ENCODE peak calls at places on chromosome 15, in nine cellular contexts. One of them, this sample, is unnamed.

GRCh38 chr15:37793851-37794250 is 140.6 kb upstream of the TMCO5A start:
- DNase-seq in uterus: no peak
- DNase-seq in Peyer's patch: no peak
- DNase-seq in kidney epithelial cell: no peak
- DNase-seq in GM12864: no peak
- DNase-seq in H1: no peak
- DNase-seq in lower leg skin: no peak
- DNase-seq in brain microvascular endothelial cell: no peak
- DNase-seq in NB4: peak; percentile 2
- DNase-seq in this sample: no peak

GRCh38 chr15:89413877-89414276 is 79.3 kb upstream of the POLG start:
- DNase-seq in uterus: no peak
- DNase-seq in Peyer's patch: no peak
- DNase-seq in kidney epithelial cell: no peak
- DNase-seq in GM12864: no peak
- DNase-seq in H1: no peak
- DNase-seq in lower leg skin: no peak
- DNase-seq in brain microvascular endothelial cell: no peak
- DNase-seq in NB4: no peak
- DNase-seq in this sample: no peak

GRCh38 chr15:26355671-26356070 is 417.2 kb downstream of the GABRB3 start:
- DNase-seq in uterus: no peak
- DNase-seq in Peyer's patch: no peak
- DNase-seq in kidney epithelial cell: no peak
- DNase-seq in GM12864: no peak
- DNase-seq in H1: no peak
- DNase-seq in lower leg skin: no peak
- DNase-seq in brain microvascular endothelial cell: no peak
- DNase-seq in NB4: no peak
- DNase-seq in this sample: no peak

GRCh38 chr15:52351206-52351907 is 55.8 kb upstream of the MYO5C start:
- DNase-seq in uterus: no peak
- DNase-seq in Peyer's patch: no peak
- DNase-seq in kidney epithelial cell: no peak
- DNase-seq in GM12864: no peak
- DNase-seq in H1: no peak
- DNase-seq in lower leg skin: peak; percentile 67
- DNase-seq in brain microvascular endothelial cell: no peak
- DNase-seq in NB4: peak; percentile 38
- DNase-seq in this sample: no peak

GRCh38 chr15:51299187-51300015 is 39.0 kb downstream of the CYP19A1 start:
- DNase-seq in uterus: no peak
- DNase-seq in Peyer's patch: no peak
- DNase-seq in kidney epithelial cell: no peak
- DNase-seq in GM12864: no peak
- DNase-seq in H1: no peak
- DNase-seq in lower leg skin: no peak
- DNase-seq in brain microvascular endothelial cell: no peak
- DNase-seq in NB4: no peak
- DNase-seq in this sample: no peak

GRCh38 chr15:60528530-60528929 is 49.6 kb upstream of the ICE2 start:
- DNase-seq in uterus: no peak
- DNase-seq in Peyer's patch: no peak
- DNase-seq in kidney epithelial cell: no peak
- DNase-seq in GM12864: no peak
- DNase-seq in H1: no peak
- DNase-seq in lower leg skin: no peak
- DNase-seq in brain microvascular endothelial cell: peak; percentile 5
- DNase-seq in NB4: no peak
- DNase-seq in this sample: no peak

GRCh38 chr15:52254331-52254730 is 41.3 kb downstream of the MYO5C start:
- DNase-seq in uterus: no peak
- DNase-seq in Peyer's patch: no peak
- DNase-seq in kidney epithelial cell: no peak
- DNase-seq in GM12864: no peak
- DNase-seq in H1: no peak
- DNase-seq in lower leg skin: no peak
- DNase-seq in brain microvascular endothelial cell: no peak
- DNase-seq in NB4: peak; percentile 36
- DNase-seq in this sample: no peak

GRCh38 chr15:101107625-101108457 is 144.0 kb downstream of the CHSY1 start:
- DNase-seq in uterus: no peak
- DNase-seq in Peyer's patch: no peak
- DNase-seq in kidney epithelial cell: no peak
- DNase-seq in GM12864: no peak
- DNase-seq in H1: no peak
- DNase-seq in lower leg skin: no peak
- DNase-seq in brain microvascular endothelial cell: no peak
- DNase-seq in NB4: no peak
- DNase-seq in this sample: no peak

GRCh38 chr15:71705151-71705550 is 105.2 kb upstream of the NR2E3 start:
- DNase-seq in uterus: no peak
- DNase-seq in Peyer's patch: no peak
- DNase-seq in kidney epithelial cell: no peak
- DNase-seq in GM12864: no peak
- DNase-seq in H1: no peak
- DNase-seq in lower leg skin: no peak
- DNase-seq in brain microvascular endothelial cell: no peak
- DNase-seq in NB4: no peak
- DNase-seq in this sample: no peak

GRCh38 chr15:69914960-69915359 is 182.8 kb downstream of the TLE3 start:
- DNase-seq in uterus: no peak
- DNase-seq in Peyer's patch: no peak
- DNase-seq in kidney epithelial cell: no peak
- DNase-seq in GM12864: no peak
- DNase-seq in H1: no peak
- DNase-seq in lower leg skin: no peak
- DNase-seq in brain microvascular endothelial cell: no peak
- DNase-seq in NB4: peak; percentile 88
- DNase-seq in this sample: no peak

GRCh38 chr15:67571643-67572415 is 29.3 kb downstream of the MAP2K5 start:
- DNase-seq in uterus: no peak
- DNase-seq in Peyer's patch: no peak
- DNase-seq in kidney epithelial cell: no peak
- DNase-seq in GM12864: no peak
- DNase-seq in H1: no peak
- DNase-seq in lower leg skin: no peak
- DNase-seq in brain microvascular endothelial cell: no peak
- DNase-seq in NB4: no peak
- DNase-seq in this sample: no peak

GRCh38 chr15:88309363-88309762 is 52.8 kb upstream of the NTRK3 start:
- DNase-seq in uterus: no peak
- DNase-seq in Peyer's patch: no peak
- DNase-seq in kidney epithelial cell: no peak
- DNase-seq in GM12864: no peak
- DNase-seq in H1: no peak
- DNase-seq in lower leg skin: no peak
- DNase-seq in brain microvascular endothelial cell: no peak
- DNase-seq in NB4: no peak
- DNase-seq in this sample: no peak

DNA sequence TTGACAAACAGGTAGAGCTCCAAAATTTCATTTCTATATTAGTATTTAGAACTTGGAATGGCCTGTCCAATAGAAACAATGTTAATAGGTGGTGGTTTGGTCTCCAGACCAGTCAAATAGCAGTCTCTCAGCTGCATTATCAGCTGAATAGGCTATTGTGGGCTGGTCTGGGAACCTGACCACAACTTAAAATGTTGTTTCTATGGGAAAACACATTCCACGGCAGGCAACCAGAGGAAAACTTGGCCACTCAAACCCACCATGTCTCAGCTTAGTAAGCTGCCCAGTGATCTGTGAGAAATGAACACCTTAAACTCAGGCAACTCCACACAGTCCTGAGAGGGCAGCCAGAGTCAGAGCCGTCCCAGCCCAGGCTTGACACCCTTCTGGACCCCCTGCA is 20.4 kb downstream of the FBN1 start:
- DNase-seq in uterus: no peak
- DNase-seq in Peyer's patch: no peak
- DNase-seq in kidney epithelial cell: peak; percentile 35
- DNase-seq in GM12864: no peak
- DNase-seq in H1: no peak
- DNase-seq in lower leg skin: no peak
- DNase-seq in brain microvascular endothelial cell: no peak
- DNase-seq in NB4: no peak
- DNase-seq in this sample: no peak
- H3K4me3 ChIP-seq in uterus: no peak overlapping the region
- H3K4me3 ChIP-seq in Peyer's patch: no peak overlapping the region
- H3K4me3 ChIP-seq in kidney epithelial cell: no peak overlapping the region
- H3K4me3 ChIP-seq in GM12864: no peak overlapping the region
- H3K4me3 ChIP-seq in H1: no peak overlapping the region
- H3K4me3 ChIP-seq in lower leg skin: no peak overlapping the region
- H3K4me3 ChIP-seq in brain microvascular endothelial cell: no peak overlapping the region
- H3K4me3 ChIP-seq in NB4: no peak overlapping the region
- H3K4me3 ChIP-seq in this sample: no peak overlapping the region

GRCh38 chr15:83833569-83833968 is 179.6 kb downstream of the ADAMTSL3 start:
- DNase-seq in uterus: no peak
- DNase-seq in Peyer's patch: no peak
- DNase-seq in kidney epithelial cell: no peak
- DNase-seq in GM12864: no peak
- DNase-seq in H1: no peak
- DNase-seq in lower leg skin: no peak
- DNase-seq in brain microvascular endothelial cell: no peak
- DNase-seq in NB4: no peak
- DNase-seq in this sample: no peak

GRCh38 chr15:83835384-83836010 is 181.6 kb downstream of the ADAMTSL3 start:
- DNase-seq in uterus: no peak
- DNase-seq in Peyer's patch: no peak
- DNase-seq in kidney epithelial cell: no peak
- DNase-seq in GM12864: no peak
- DNase-seq in H1: no peak
- DNase-seq in lower leg skin: no peak
- DNase-seq in brain microvascular endothelial cell: no peak
- DNase-seq in NB4: no peak
- DNase-seq in this sample: no peak

DNA sequence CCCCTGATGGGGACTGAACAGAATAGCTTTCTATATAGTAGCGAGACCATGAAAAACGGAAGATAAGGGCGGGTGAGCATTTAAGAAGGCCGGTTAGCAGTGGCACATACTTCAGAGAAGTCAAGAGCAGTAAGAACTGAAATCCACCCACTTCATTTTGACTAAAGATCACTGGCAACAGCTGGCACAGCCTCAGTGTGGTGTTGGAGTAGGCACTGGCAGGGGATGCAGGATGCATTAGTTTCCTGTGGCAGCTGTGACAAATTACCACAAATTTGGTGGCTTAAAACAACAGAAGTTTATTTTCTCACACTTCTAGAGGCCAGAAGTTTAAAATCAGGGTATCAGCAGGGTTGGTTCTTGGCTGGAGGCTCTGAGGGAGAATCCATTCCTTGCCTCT is 176.5 kb downstream of the ADAMTSL3 start:
- DNase-seq in uterus: no peak
- DNase-seq in Peyer's patch: no peak
- DNase-seq in kidney epithelial cell: no peak
- DNase-seq in GM12864: no peak
- DNase-seq in H1: no peak
- DNase-seq in lower leg skin: no peak
- DNase-seq in brain microvascular endothelial cell: no peak
- DNase-seq in NB4: no peak
- DNase-seq in this sample: no peak
- H3K4me3 ChIP-seq in uterus: no peak overlapping the region
- H3K4me3 ChIP-seq in Peyer's patch: no peak overlapping the region
- H3K4me3 ChIP-seq in kidney epithelial cell: no peak overlapping the region
- H3K4me3 ChIP-seq in GM12864: no peak overlapping the region
- H3K4me3 ChIP-seq in H1: no peak overlapping the region
- H3K4me3 ChIP-seq in lower leg skin: no peak overlapping the region
- H3K4me3 ChIP-seq in brain microvascular endothelial cell: no peak overlapping the region
- H3K4me3 ChIP-seq in NB4: no peak overlapping the region
- H3K4me3 ChIP-seq in this sample: no peak overlapping the region

GRCh38 chr15:41585140-41586047 is 26.4 kb downstream of the TYRO3 start:
- DNase-seq in uterus: peak; percentile 56
- DNase-seq in Peyer's patch: peak; percentile 37
- DNase-seq in kidney epithelial cell: no peak
- DNase-seq in GM12864: no peak
- DNase-seq in H1: peak; percentile 83
- DNase-seq in lower leg skin: no peak
- DNase-seq in brain microvascular endothelial cell: peak; percentile 37
- DNase-seq in NB4: peak; percentile 27
- DNase-seq in this sample: peak; percentile 78
- H3K4me3 ChIP-seq in uterus: peak overlapping the region; percentile 45
- H3K4me3 ChIP-seq in Peyer's patch: peak overlapping the region; percentile 25
- H3K4me3 ChIP-seq in kidney epithelial cell: peak overlapping the region; percentile 22
- H3K4me3 ChIP-seq in GM12864: peak overlapping the region; percentile 3
- H3K4me3 ChIP-seq in H1: peak overlapping the region; percentile 11
- H3K4me3 ChIP-seq in lower leg skin: no peak overlapping the region
- H3K4me3 ChIP-seq in brain microvascular endothelial cell: peak overlapping the region; percentile 47
- H3K4me3 ChIP-seq in NB4: no peak overlapping the region
- H3K4me3 ChIP-seq in this sample: peak overlapping the region; percentile 51

GRCh38 chr15:58473720-58474119 is 41.9 kb downstream of the LIPC start:
- DNase-seq in uterus: no peak
- DNase-seq in Peyer's patch: no peak
- DNase-seq in kidney epithelial cell: peak; percentile 91
- DNase-seq in GM12864: no peak
- DNase-seq in H1: no peak
- DNase-seq in lower leg skin: no peak
- DNase-seq in brain microvascular endothelial cell: peak; percentile 72
- DNase-seq in NB4: peak; percentile 20
- DNase-seq in this sample: no peak
- H3K4me3 ChIP-seq in uterus: no peak overlapping the region
- H3K4me3 ChIP-seq in Peyer's patch: no peak overlapping the region
- H3K4me3 ChIP-seq in kidney epithelial cell: no peak overlapping the region
- H3K4me3 ChIP-seq in GM12864: peak overlapping the region; percentile 15
- H3K4me3 ChIP-seq in H1: no peak overlapping the region
- H3K4me3 ChIP-seq in lower leg skin: no peak overlapping the region
- H3K4me3 ChIP-seq in brain microvascular endothelial cell: no peak overlapping the region
- H3K4me3 ChIP-seq in NB4: no peak overlapping the region
- H3K4me3 ChIP-seq in this sample: no peak overlapping the region